ENCODE peak calls at places on chromosomes 1 and 21, in seven cellular contexts. D, M, H, I, R, A and U are unnamed samples.

GRCh38 chr1:103517380-103518047 is 8.0 kb upstream of the RNPC3 start:
- DNase-seq in A (no peak), I (no peak), M (peak; percentile 8), R (no peak), H (no peak), D (no peak), U (no peak)

GRCh38 chr1:168613689-168614655 is 37.6 kb downstream of the XCL1 start:
- DNase-seq in H (no peak), M (peak; percentile 62), R (no peak), D (peak; percentile 75), A (no peak), I (no peak), U (no peak)

GRCh38 chr1:26142165-26142564 is 16.7 kb upstream of the FAM110D start:
- DNase-seq in H (no peak), A (no peak), R (no peak), M (no peak), I (no peak), D (no peak), U (no peak)

GRCh38 chr1:247147781-247148180 is 24.0 kb downstream of the ZNF124 start:
- DNase-seq in A (no peak), H (no peak), R (no peak), M (no peak), D (no peak), I (no peak), U (no peak)

GRCh38 chr1:183164350-183164749 is 21.7 kb upstream of the LAMC2 start:
- DNase-seq in A (no peak), H (no peak), D (no peak), M (no peak), I (no peak), R (no peak), U (peak; percentile 99)

GRCh38 chr1:248757784-248758195 is 2.2 kb upstream of the LYPD8 start:
- DNase-seq in M (no peak), R (no peak), I (no peak), D (no peak), A (no peak), H (no peak), U (no peak)

GRCh38 chr1:30809514-30810263 is 52.1 kb upstream of the LAPTM5 start:
- DNase-seq in R (peak; percentile 71), H (no peak), I (no peak), A (no peak), M (peak; percentile 97), D (no peak), U (peak; percentile 55)

GRCh38 chr21:45335761-45336534 is 48.3 kb upstream of the POFUT2 start:
- DNase-seq in R (no peak), D (peak; percentile 58), I (no peak), A (no peak), M (no peak), H (no peak), U (no peak)

GRCh38 chr1:103108525-103109150 is 316 bp upstream of the COL11A1 start:
- DNase-seq in D (peak; percentile 61), H (no peak), M (no peak), I (peak; percentile 24), R (no peak), A (no peak), U (no peak)

GRCh38 chr21:31493350-31493880 is 149.4 kb upstream of the TIAM1 start:
- DNase-seq in D (no peak), M (no peak), H (no peak), A (no peak), R (no peak), I (no peak), U (no peak)

GRCh38 chr1:63343922-63344321 is 21.6 kb downstream of the FOXD3 start:
- DNase-seq in A (no peak), R (no peak), D (no peak), M (no peak), I (no peak), H (no peak), U (no peak)

GRCh38 chr1:10870493-10871096 is 74.1 kb upstream of the CASZ1 start:
- DNase-seq in R (no peak), I (no peak), H (no peak), D (no peak), M (no peak), A (no peak), U (no peak)

GRCh38 chr1:8597455-8597854 is 220.0 kb downstream of the RERE start:
- DNase-seq in I (no peak), D (no peak), H (no peak), M (peak; percentile 32), A (no peak), R (no peak), U (no peak)

GRCh38 chr1:83995649-83996048 is 3.3 kb downstream of the TTLL7 start:
- DNase-seq in A (no peak), I (no peak), D (no peak), M (no peak), R (no peak), H (no peak), U (no peak)

GRCh38 chr1:111127923-111128643 is 11.8 kb downstream of the DRAM2 start:
- DNase-seq in M (no peak), H (no peak), A (peak; percentile 91), D (no peak), R (no peak), I (no peak), U (no peak)

GRCh38 chr1:89912073-89912472 is 82.8 kb upstream of the ZNF326 start:
- DNase-seq in R (no peak), M (no peak), A (no peak), I (no peak), H (no peak), D (no peak), U (no peak)

GRCh38 chr1:228004331-228004871 is 2.4 kb upstream of the WNT3A start:
- DNase-seq in A (peak; percentile 53), M (no peak), H (no peak), I (peak; percentile 41), D (peak; percentile 50), R (no peak), U (no peak)

GRCh38 chr1:51372561-51372960 is 42.2 kb upstream of the TTC39A start:
- DNase-seq in M (no peak), D (no peak), H (no peak), I (no peak), A (no peak), R (no peak), U (no peak)

GRCh38 chr1:86750530-86750929 is 46.2 kb downstream of the SH3GLB1 start:
- DNase-seq in H (no peak), I (no peak), A (no peak), D (no peak), M (no peak), R (no peak), U (no peak)

GRCh38 chr1:235302143-235302542 is 25.8 kb downstream of the ARID4B start:
- DNase-seq in M (no peak), A (no peak), D (no peak), H (no peak), I (no peak), R (no peak), U (no peak)

GRCh38 chr1:36166938-36167910 is 11.3 kb downstream of the MAP7D1 start:
- DNase-seq in A (no peak), D (no peak), H (no peak), R (no peak), M (peak; percentile 55), I (no peak), U (peak; percentile 66)
- H3K27ac ChIP-seq in A (peak overlapping the region; percentile 20), D (peak overlapping the region; percentile 45), H (no peak overlapping the region), R (peak overlapping the region; percentile 70), M (peak overlapping the region; percentile 76), I (peak overlapping the region; percentile 1), U (peak overlapping the region; percentile 97)

GRCh38 chr1:35452086-35452485 is 105.1 kb downstream of the KIAA0319L start:
- DNase-seq in A (no peak), H (no peak), M (peak; percentile 93), D (peak; percentile 83), I (peak; percentile 75), R (peak; percentile 32), U (no peak)
- TF ChIP-seq CTCF in A (no peak), H (no peak), M (peak; percentile 11), D (no peak), I (no peak), R (peak; percentile 16), U (peak; percentile 11)

GRCh38 chr1:213111502-213111901 is 60.5 kb downstream of the RPS6KC1 start:
- DNase-seq in R (no peak), M (no peak), H (no peak), A (no peak), I (no peak), D (no peak), U (no peak)

GRCh38 chr1:213106298-213106697 is 55.3 kb downstream of the RPS6KC1 start:
- DNase-seq in M (no peak), H (no peak), A (no peak), R (no peak), D (no peak), I (no peak), U (no peak)

GRCh38 chr1:213107613-213108012 is 56.6 kb downstream of the RPS6KC1 start:
- DNase-seq in A (no peak), D (no peak), R (no peak), M (no peak), I (no peak), H (no peak), U (no peak)

GRCh38 chr1:213110349-213111300 is 59.6 kb downstream of the RPS6KC1 start:
- DNase-seq in R (no peak), I (no peak), D (no peak), M (no peak), A (no peak), H (no peak), U (no peak)
- H3K27ac ChIP-seq in R (no peak overlapping the region), I (no peak overlapping the region), D (no peak overlapping the region), M (no peak overlapping the region), A (no peak overlapping the region), H (no peak overlapping the region), U (no peak overlapping the region)

DNA sequence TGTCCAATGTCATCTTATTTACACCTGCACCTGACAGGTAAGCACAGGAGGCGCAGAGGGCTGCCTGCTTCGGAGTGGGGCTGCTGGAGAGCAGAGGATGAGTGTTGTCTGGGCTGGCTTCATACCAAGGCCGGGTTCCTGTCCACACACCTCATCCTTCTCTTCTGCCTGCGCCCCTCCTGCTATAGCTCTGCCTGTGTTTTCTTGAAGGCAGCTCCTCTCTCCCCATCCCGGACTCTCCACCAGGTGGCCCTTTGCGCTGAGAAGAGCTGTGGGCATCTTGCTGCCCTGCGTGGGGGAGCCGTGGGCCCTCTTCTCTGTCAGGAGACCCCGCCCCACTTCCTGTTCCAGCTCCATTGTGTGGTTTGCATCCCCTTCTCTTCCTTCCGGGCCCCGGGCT is 35.0 kb downstream of the ARHGEF10L start:
- DNase-seq in H (no peak), M (no peak), D (no peak), R (no peak), I (no peak), A (no peak), U (no peak)
- TF ChIP-seq CTCF in H (no peak), M (peak; percentile 20), D (no peak), R (peak; percentile 14), I (no peak), A (peak; percentile 13), U (peak; percentile 40)

DNA sequence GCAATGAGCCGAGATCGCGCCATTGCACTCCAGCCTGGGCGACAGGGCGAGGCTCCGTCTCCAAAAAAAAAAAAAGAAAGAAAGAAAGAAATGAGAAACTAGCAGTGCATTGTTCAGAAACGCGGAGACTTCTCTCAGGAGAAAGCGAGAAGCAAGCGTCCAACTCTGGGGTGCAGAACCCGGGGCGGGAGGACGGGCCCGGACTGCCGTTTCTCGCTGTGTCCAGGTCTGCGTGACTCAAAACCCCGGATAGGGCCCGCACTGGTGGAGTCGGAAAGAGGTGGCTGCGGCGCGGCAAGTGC is 395 bp upstream of the MIB2 start:
- DNase-seq in I (no peak), A (no peak), D (no peak), H (no peak), R (no peak), M (no peak), U (no peak)
- H3K27ac ChIP-seq in I (peak overlapping the region; percentile 100), A (peak overlapping the region; percentile 87), D (peak overlapping the region; percentile 100), H (peak overlapping the region; percentile 100), R (no peak overlapping the region), M (peak overlapping the region; percentile 100), U (no peak overlapping the region)